ENCODE peak calls at places on chromosomes 3 and 15, in six cellular contexts. T is HCEC 1CT; Q is caudate nucleus; L is NCI-H460; D is HepG2; C is activated naive CD4-positive, alpha-beta T cell treated with anti-CD3 and anti-CD28 coated beads, Interleukin-2, amount 50 U/mL, for 16 hours. F is an unnamed sample.

GRCh38 chr3:150746791-150747590 is 16.0 kb downstream of the SIAH2 start:
- DNase-seq in T (no peak), Q (no peak), L (no peak), D (no peak), C (no peak), F (no peak)

GRCh38 chr3:170907519-170908234 is 760 bp downstream of the EIF5A2 start:
- DNase-seq in T (peak; percentile 4), Q (peak; percentile 28), L (no peak), D (peak; percentile 9), C (no peak), F (no peak)

GRCh38 chr3:132573657-132574260 is 23.3 kb upstream of the ACKR4 start:
- DNase-seq in T (no peak), Q (no peak), L (no peak), D (no peak), C (no peak), F (no peak)

GRCh38 chr3:140216249-140216648 is 281.3 kb downstream of the CLSTN2 start:
- DNase-seq in T (no peak), Q (no peak), L (no peak), D (no peak), C (no peak), F (no peak)

GRCh38 chr15:83174891-83175290 is 32.7 kb downstream of the HDGFL3 start:
- DNase-seq in T (no peak), Q (no peak), L (no peak), D (no peak), C (no peak), F (no peak)

GRCh38 chr15:100373942-100374341 is 32.2 kb upstream of the ADAMTS17 start:
- DNase-seq in T (no peak), Q (no peak), L (no peak), D (no peak), C (no peak), F (no peak)

GRCh38 chr3:8742921-8743605 is 9.5 kb downstream of the CAV3 start:
- DNase-seq in T (peak; percentile 79), Q (no peak), L (no peak), D (no peak), C (no peak), F (no peak)

GRCh38 chr15:33737687-33738606 is 230.3 kb upstream of the CHRM5 start:
- DNase-seq in T (no peak), Q (peak; percentile 4), L (peak; percentile 47), D (peak; percentile 25), C (no peak), F (peak; percentile 12)

GRCh38 chr3:73504255-73504654 is 120.5 kb downstream of the PDZRN3 start:
- DNase-seq in T (no peak), Q (no peak), L (no peak), D (no peak), C (no peak), F (no peak)

GRCh38 chr3:183192650-183193300 is 30.2 kb upstream of the LAMP3 start:
- DNase-seq in T (peak; percentile 60), Q (no peak), L (no peak), D (no peak), C (no peak), F (no peak)

GRCh38 chr3:196360586-196360985 is 22.4 kb upstream of the TM4SF19 start:
- DNase-seq in T (no peak), Q (no peak), L (no peak), D (no peak), C (no peak), F (no peak)

GRCh38 chr15:80605591-80606150 is 89.4 kb upstream of the ABHD17C start:
- DNase-seq in T (no peak), Q (no peak), L (no peak), D (no peak), C (no peak), F (no peak)

GRCh38 chr3:120496278-120496975 is 45.6 kb upstream of the FSTL1 start:
- DNase-seq in T (peak; percentile 86), Q (no peak), L (no peak), D (no peak), C (no peak), F (no peak)

GRCh38 chr3:45730409-45731154 is 41.4 kb downstream of the SACM1L start:
- DNase-seq in T (no peak), Q (no peak), L (no peak), D (no peak), C (no peak), F (no peak)

GRCh38 chr15:38843736-38844590 is 279.3 kb upstream of the RASGRP1 start:
- DNase-seq in T (peak; percentile 95), Q (no peak), L (no peak), D (no peak), C (no peak), F (no peak)

GRCh38 chr3:71579934-71580318 is 3.6 kb downstream of the FOXP1 start:
- DNase-seq in T (peak; percentile 14), Q (peak; percentile 22), L (no peak), D (peak; percentile 94), C (no peak), F (no peak)